ENCODE peak calls at places on chromosomes 16 and 17, in four cellular contexts. W is upper lobe of right lung, I is lower lobe of right lung, G is A549. E is an unnamed sample.

GRCh38 chr16:86836503-86837125 is 258.3 kb downstream of the FOXL1 start:
- DNase-seq in G (no peak), W (no peak), I (no peak), E (no peak)

GRCh38 chr17:35447494-35447893 is 1.1 kb downstream of the SLFN13 start:
- DNase-seq in G (no peak), W (no peak), I (no peak), E (no peak)

GRCh38 chr17:83173180-83173996 is 94.0 kb downstream of the METRNL start:
- DNase-seq in W (no peak), I (no peak), G (no peak), E (no peak)

GRCh38 chr16:24635900-24636610 is 93.4 kb upstream of the TNRC6A start:
- DNase-seq in G (peak), W (peak), I (peak), E (no peak)

GRCh38 chr17:55549140-55549539 is 37.9 kb upstream of the SMIM36 start:
- DNase-seq in W (no peak), I (no peak), G (no peak), E (peak)

GRCh38 chr16:11194913-11195312 is 61.1 kb downstream of the SOCS1 start:
- DNase-seq in G (no peak), I (no peak), W (no peak), E (no peak)

GRCh38 chr17:12296120-12296727 is 275.5 kb downstream of the MAP2K4 start:
- DNase-seq in G (no peak), I (no peak), W (no peak), E (no peak)

GRCh38 chr16:4052096-4052495 is 64.1 kb downstream of the ADCY9 start:
- DNase-seq in G (no peak), I (no peak), W (no peak), E (no peak)

GRCh38 chr17:76530489-76530814 is 7.1 kb downstream of the CYGB start:
- DNase-seq in W (no peak), G (no peak), I (no peak), E (no peak)

GRCh38 chr17:70041061-70041460 is 34.0 kb upstream of the KCNJ16 start:
- DNase-seq in G (no peak), W (no peak), I (no peak), E (no peak)

GRCh38 chr17:45300060-45300751 is 16.6 kb downstream of the MAP3K14 start:
- DNase-seq in G (no peak), I (no peak), W (no peak), E (no peak)

GRCh38 chr16:8634991-8635736 is 13.7 kb downstream of the METTL22 start:
- DNase-seq in I (no peak), W (no peak), G (peak), E (no peak)

GRCh38 chr17:49290690-49291326 is 60.2 kb upstream of the PHOSPHO1 start:
- DNase-seq in W (no peak), I (no peak), G (peak), E (peak)

GRCh38 chr16:21603920-21604319 is 4.5 kb downstream of the METTL9 start:
- DNase-seq in G (no peak), W (no peak), I (no peak), E (no peak)

GRCh38 chr17:79942591-79943353 is 92.9 kb downstream of the TBC1D16 start:
- DNase-seq in I (peak), G (no peak), W (peak), E (no peak)

GRCh38 chr17:82353484-82353883 is 5.6 kb upstream of the TEX19 start:
- DNase-seq in G (no peak), I (no peak), W (no peak), E (no peak)

GRCh38 chr17:41496803-41497484 is 7.2 kb upstream of the KRT36 start:
- DNase-seq in I (peak), W (peak), G (peak), E (peak)

GRCh38 chr17:59167571-59168001 is 12.0 kb downstream of the PRR11 start:
- DNase-seq in W (no peak), G (no peak), I (no peak), E (no peak)

GRCh38 chr16:89359296-89360147 is 130.8 kb downstream of the ANKRD11 start:
- DNase-seq in W (peak), G (no peak), I (no peak), E (no peak)

GRCh38 chr16:69438465-69438864 is 14.0 kb downstream of the CYB5B start:
- DNase-seq in I (no peak), G (no peak), W (no peak), E (no peak)

GRCh38 chr17:1124896-1125774 is 54.6 kb downstream of the ABR start:
- DNase-seq in I (no peak), G (no peak), W (no peak), E (no peak)

GRCh38 chr17:73291260-73291801 is 20.5 kb downstream of the CDC42EP4 start:
- DNase-seq in G (peak), W (peak), I (peak), E (peak)

GRCh38 chr16:9458816-9459215 is 367.4 kb downstream of the HAPSTR1 start:
- DNase-seq in G (no peak), W (no peak), I (no peak), E (no peak)

GRCh38 chr16:8944113-8944765 is 19.5 kb downstream of the USP7 start:
- DNase-seq in G (no peak), W (no peak), I (no peak), E (no peak)

GRCh38 chr16:79195948-79196347 is 404.6 kb downstream of the MAF start:
- DNase-seq in W (no peak), G (no peak), I (no peak), E (no peak)

GRCh38 chr17:76582660-76583059 is 3.0 kb downstream of the ST6GALNAC2 start:
- DNase-seq in G (no peak), I (no peak), W (peak), E (no peak)

GRCh38 chr16:2785101-2785991 is 2.0 kb downstream of the PRSS33 start:
- DNase-seq in W (peak), I (peak), G (no peak), E (no peak)

GRCh38 chr17:52482271-52482670 is 323.8 kb upstream of the CA10 start:
- DNase-seq in W (no peak), I (no peak), G (no peak), E (no peak)

GRCh38 chr16:62041401-62041800 is 5.2 kb upstream of the CDH8 start:
- DNase-seq in I (no peak), G (peak), W (no peak), E (no peak)

GRCh38 chr17:39002991-39003715 is 36.0 kb upstream of the FBXO47 start:
- DNase-seq in I (peak), W (peak), G (no peak), E (no peak)

GRCh38 chr17:81651692-81652091 is 4.7 kb downstream of the PDE6G start:
- DNase-seq in G (peak), W (no peak), I (no peak), E (no peak)

GRCh38 chr17:3715296-3715695 is 8.4 kb upstream of the HASPIN start:
- DNase-seq in W (no peak), G (no peak), I (no peak), E (no peak)

GRCh38 chr16:87713469-87714229 is 52.1 kb downstream of the KLHDC4 start:
- DNase-seq in G (no peak), W (no peak), I (no peak), E (no peak)

GRCh38 chr17:66507103-66507923 is 204.9 kb downstream of the PRKCA start:
- DNase-seq in I (no peak), G (peak), W (no peak), E (peak)

GRCh38 chr17:43988301-43988700 is 16.1 kb upstream of the NAGS start:
- DNase-seq in W (no peak), I (no peak), G (no peak), E (no peak)

GRCh38 chr17:81578038-81578441 is 25.9 kb upstream of the FAAP100 start:
- DNase-seq in W (no peak), G (no peak), I (no peak), E (no peak)